ENCODE peak calls at places on chromosomes 2 and 18, in eight cellular contexts. Q is CD8-positive, alpha-beta T cell; U is mammary epithelial cell; L is heart left ventricle; K is Peyer's patch; P is psoas muscle; H is BJ; F is upper lobe of right lung. N is an unnamed sample. For H3K36me3, the result is how much of the 10 kb centered on the place peaks cover.

GRCh38 chr2:64402876-64403275 is 51.1 kb upstream of the LGALSL start:
- DNase-seq in Q (no peak), U (no peak), L (no peak), K (no peak), P (no peak), H (no peak), F (no peak), N (no peak)

GRCh38 chr2:138670734-138671133 is 109.5 kb downstream of the NXPH2 start:
- DNase-seq in Q (no peak), U (no peak), L (no peak), K (no peak), P (no peak), H (no peak), F (no peak), N (no peak)

GRCh38 chr2:25090801-25091200 is 48.9 kb downstream of the EFR3B start:
- DNase-seq in Q (no peak), U (no peak), L (no peak), K (no peak), P (no peak), H (no peak), F (no peak), N (no peak)

GRCh38 chr2:73386342-73386868 is 769 bp downstream of the ALMS1 start:
- DNase-seq in Q (no peak), U (no peak), L (no peak), K (no peak), P (no peak), H (no peak), F (no peak), N (no peak)

GRCh38 chr18:63157293-63158011 is 162.1 kb downstream of the BCL2 start:
- DNase-seq in Q (no peak), U (no peak), L (no peak), K (peak), P (no peak), H (no peak), F (no peak), N (peak)

GRCh38 chr2:128466377-128467175 is 147.9 kb upstream of the HS6ST1 start:
- DNase-seq in Q (no peak), U (no peak), L (peak), K (no peak), P (peak), H (no peak), F (peak), N (peak)

GRCh38 chr2:237496428-237496827 is 9.4 kb downstream of the MLPH start:
- DNase-seq in Q (no peak), U (no peak), L (no peak), K (no peak), P (no peak), H (no peak), F (no peak), N (no peak)

GRCh38 chr2:196331143-196331542 is 159.8 kb upstream of the STK17B start:
- DNase-seq in Q (no peak), U (peak), L (peak), K (no peak), P (no peak), H (no peak), F (no peak), N (no peak)

GRCh38 chr2:207258191-207258991 is 92.6 kb upstream of the KLF7 start:
- DNase-seq in Q (no peak), U (peak), L (peak), K (no peak), P (peak), H (peak), F (no peak), N (peak)

GRCh38 chr18:40006553-40007073 is 1948.4 kb upstream of the PIK3C3 start:
- DNase-seq in Q (no peak), U (no peak), L (no peak), K (no peak), P (no peak), H (no peak), F (no peak), N (no peak)

GRCh38 chr18:76445741-76446232 is 49.3 kb downstream of the ZNF516 start:
- DNase-seq in Q (no peak), U (no peak), L (no peak), K (no peak), P (no peak), H (no peak), F (peak), N (no peak)

GRCh38 chr2:190916829-190917228 is 36.2 kb downstream of the GLS start:
- DNase-seq in Q (no peak), U (no peak), L (no peak), K (no peak), P (no peak), H (no peak), F (no peak), N (no peak)

GRCh38 chr2:20491739-20492531 is 45.1 kb downstream of the RHOB start:
- DNase-seq in Q (no peak), U (no peak), L (peak), K (no peak), P (peak), H (no peak), F (peak), N (no peak)

GRCh38 chr2:164538250-164538866 is 82.9 kb downstream of the GRB14 start:
- DNase-seq in Q (no peak), U (peak), L (no peak), K (no peak), P (no peak), H (no peak), F (no peak), N (no peak)

GRCh38 chr2:147182260-147182659 is 662.6 kb upstream of the ACVR2A start:
- DNase-seq in Q (no peak), U (peak), L (no peak), K (no peak), P (no peak), H (no peak), F (no peak), N (no peak)

GRCh38 chr18:22346342-22346967 is 71.3 kb downstream of the CTAGE1 start:
- DNase-seq in Q (no peak), U (peak), L (peak), K (peak), P (peak), H (no peak), F (no peak), N (no peak)

GRCh38 chr2:72920317-72921087 is 3.2 kb downstream of the EMX1 start:
- DNase-seq in Q (no peak), U (no peak), L (no peak), K (peak), P (no peak), H (no peak), F (no peak), N (no peak)

GRCh38 chr2:79612999-79613398 is 100.1 kb downstream of the CTNNA2 start:
- DNase-seq in Q (no peak), U (no peak), L (no peak), K (no peak), P (no peak), H (no peak), F (no peak), N (no peak)

GRCh38 chr18:76228716-76229115 is 266.3 kb downstream of the ZNF516 start:
- DNase-seq in Q (no peak), U (no peak), L (no peak), K (no peak), P (no peak), H (no peak), F (no peak), N (no peak)

GRCh38 chr2:241273552-241273988 is 41.9 kb downstream of the HDLBP start:
- DNase-seq in Q (no peak), U (no peak), L (no peak), K (no peak), P (no peak), H (no peak), F (no peak), N (no peak)

GRCh38 chr2:183244300-183244849 is 120.1 kb downstream of the NUP35 start:
- DNase-seq in Q (no peak), U (no peak), L (no peak), K (no peak), P (no peak), H (no peak), F (no peak), N (no peak)

GRCh38 chr18:811192-812122 is 585 bp downstream of the YES1 start:
- DNase-seq in Q (no peak), U (peak), L (peak), K (no peak), P (peak), H (no peak), F (peak), N (no peak)

GRCh38 chr2:239168575-239168974 is 232.2 kb downstream of the HDAC4 start:
- DNase-seq in Q (no peak), U (no peak), L (no peak), K (no peak), P (peak), H (no peak), F (peak), N (peak)

GRCh38 chr2:38433607-38433975 is 56.5 kb upstream of the ATL2 start:
- DNase-seq in Q (no peak), U (peak), L (no peak), K (no peak), P (no peak), H (no peak), F (no peak), N (no peak)

GRCh38 chr2:209499071-209499470 is 75.2 kb downstream of the MAP2 start:
- DNase-seq in Q (no peak), U (peak), L (no peak), K (no peak), P (no peak), H (no peak), F (no peak), N (no peak)

GRCh38 chr2:59567115-59567514 is 986.3 kb downstream of the BCL11A start:
- DNase-seq in Q (no peak), U (no peak), L (no peak), K (no peak), P (no peak), H (no peak), F (no peak), N (no peak)

GRCh38 chr2:127083819-127084503 is 23.0 kb downstream of the BIN1 start:
- DNase-seq in Q (no peak), U (peak), L (peak), K (no peak), P (peak), H (peak), F (peak), N (peak)

GRCh38 chr18:68181956-68182355 is 533.0 kb downstream of the TMX3 start:
- DNase-seq in Q (no peak), U (peak), L (no peak), K (no peak), P (no peak), H (no peak), F (no peak), N (no peak)

GRCh38 chr2:176637134-176637496 is 367.9 kb downstream of the MTX2 start:
- DNase-seq in Q (no peak), U (no peak), L (no peak), K (no peak), P (no peak), H (no peak), F (no peak), N (no peak)

GRCh38 chr2:85770369-85770768 is 16.6 kb downstream of the ATOH8 start:
- DNase-seq in Q (no peak), U (no peak), L (no peak), K (no peak), P (peak), H (no peak), F (no peak), N (no peak)

GRCh38 chr2:201939366-201939985 is 94.2 kb upstream of the FZD7 start:
- DNase-seq in Q (no peak), U (no peak), L (no peak), K (no peak), P (no peak), H (no peak), F (no peak), N (no peak)

GRCh38 chr18:26271917-26272549 is 45.8 kb downstream of the TAF4B start:
- DNase-seq in Q (no peak), U (no peak), L (no peak), K (no peak), P (no peak), H (no peak), F (no peak), N (no peak)

GRCh38 chr2:232085179-232085578 is 123.7 kb downstream of the DIS3L2 start:
- DNase-seq in Q (no peak), U (no peak), L (no peak), K (no peak), P (no peak), H (no peak), F (no peak), N (no peak)

GRCh38 chr18:53134711-53135110 is 794.7 kb downstream of the DCC start:
- DNase-seq in Q (no peak), U (no peak), L (no peak), K (no peak), P (no peak), H (no peak), F (no peak), N (no peak)

GRCh38 chr2:64594563-64594989 is 59.1 kb downstream of the SERTAD2 start:
- DNase-seq in Q (no peak), U (peak), L (no peak), K (no peak), P (no peak), H (peak), F (no peak), N (no peak)

GRCh38 chr2:202627042-202627441 is 7.7 kb upstream of the FAM117B start:
- DNase-seq in Q (no peak), U (no peak), L (no peak), K (no peak), P (no peak), H (no peak), F (no peak), N (no peak)

DNA sequence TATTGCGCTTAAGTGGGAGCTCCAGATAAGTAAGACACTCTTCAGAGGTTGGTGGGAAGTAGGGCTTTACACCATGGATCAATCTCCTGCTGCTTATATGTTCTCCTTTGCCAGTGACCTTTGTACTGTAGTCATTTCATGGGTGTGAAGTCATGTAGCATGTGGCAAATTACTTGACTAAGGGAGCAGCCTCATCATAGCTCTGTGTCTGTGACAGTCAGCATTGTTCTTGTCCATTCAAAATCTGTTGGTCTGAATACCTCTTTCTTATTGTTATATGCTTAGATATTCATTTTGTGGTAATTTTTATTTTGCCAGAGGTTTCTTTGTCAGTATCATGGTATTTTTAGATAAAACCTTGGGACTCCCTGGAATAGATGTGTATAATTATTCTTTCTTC is 18.2 kb downstream of the SLC4A1AP start:
- DNase-seq in Q (no peak), U (peak), L (no peak), K (no peak), P (no peak), H (peak), F (no peak), N (no peak)
- H3K36me3 ChIP-seq in Q (under half), U (under half), L (half or more), K (half or more), P (half or more), H (under half), F (half or more), N (half or more)

GRCh38 chr18:58256316-58257080 is 212.5 kb downstream of the NEDD4L start:
- DNase-seq in Q (no peak), U (no peak), L (no peak), K (no peak), P (no peak), H (no peak), F (no peak), N (no peak)

GRCh38 chr18:58253871-58254270 is 209.8 kb downstream of the NEDD4L start:
- DNase-seq in Q (no peak), U (no peak), L (no peak), K (no peak), P (no peak), H (no peak), F (no peak), N (no peak)

GRCh38 chr18:58254873-58255511 is 211.0 kb downstream of the NEDD4L start:
- DNase-seq in Q (no peak), U (no peak), L (peak), K (no peak), P (peak), H (no peak), F (no peak), N (peak)

GRCh38 chr18:58257461-58257860 is 213.4 kb downstream of the NEDD4L start:
- DNase-seq in Q (no peak), U (no peak), L (no peak), K (no peak), P (no peak), H (no peak), F (no peak), N (peak)

GRCh38 chr18:58255701-58256311 is 211.8 kb downstream of the NEDD4L start:
- DNase-seq in Q (no peak), U (no peak), L (no peak), K (no peak), P (peak), H (no peak), F (no peak), N (peak)
- H3K4me3 ChIP-seq in Q (no peak), U (no peak), L (peak), K (no peak), P (peak), H (no peak), F (no peak), N (peak)

GRCh38 chr18:51054764-51055163 is 24.8 kb downstream of the SMAD4 start:
- DNase-seq in Q (no peak), U (no peak), L (no peak), K (no peak), P (no peak), H (no peak), F (no peak), N (no peak)

GRCh38 chr18:51064256-51064655 is 34.2 kb downstream of the SMAD4 start:
- DNase-seq in Q (no peak), U (no peak), L (no peak), K (no peak), P (no peak), H (no peak), F (no peak), N (no peak)

DNA sequence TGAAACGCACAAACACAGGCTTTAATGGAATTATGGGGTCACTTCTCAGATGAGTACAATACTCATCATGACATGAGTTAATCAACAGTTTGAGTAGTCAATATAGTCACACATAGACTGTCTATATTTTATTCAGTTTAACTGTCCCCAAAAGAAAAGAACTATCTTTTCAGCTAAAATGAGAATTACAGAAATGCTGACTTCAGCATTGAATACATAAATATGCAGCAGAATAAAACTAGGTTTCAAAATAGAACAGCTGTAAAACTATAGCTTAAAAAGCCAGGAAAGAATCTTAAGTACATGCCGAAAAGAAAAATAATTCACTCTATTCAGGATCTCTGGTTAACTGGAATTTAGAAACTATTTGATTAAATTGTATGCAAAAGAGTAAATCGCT is 30.0 kb downstream of the SMAD4 start:
- DNase-seq in Q (no peak), U (no peak), L (no peak), K (no peak), P (no peak), H (no peak), F (no peak), N (no peak)
- H3K36me3 ChIP-seq in Q (under half), U (under half), L (half or more), K (half or more), P (half or more), H (under half), F (half or more), N (half or more)

GRCh38 chr18:44098551-44099098 is 582.1 kb upstream of the SETBP1 start:
- DNase-seq in Q (no peak), U (peak), L (no peak), K (no peak), P (no peak), H (no peak), F (no peak), N (no peak)
- H3K4me3 ChIP-seq in Q (no peak), U (no peak), L (no peak), K (no peak), P (no peak), H (no peak), F (no peak), N (no peak)

N was measured in gastrocnemius medialis.